ENCODE peak calls at places on chromosome 15, in six cellular contexts. Q is CD8-positive, alpha-beta memory T cell; R is IMR-90; W is A172; G is kidney tubule cell; F is NCI-H1092 treated with DMSO at 0.1 percent for 48 hours. N is an unnamed sample.
A peak's percentile ranks its signal among the peaks of the same experiment; 100 is the strongest.

GRCh38 chr15:38843736-38844590 is 279.3 kb upstream of the RASGRP1 start:
- DNase-seq in Q (no peak), R (peak; percentile 81), F (no peak), W (peak; percentile 72), G (peak; percentile 76), N (no peak)

GRCh38 chr15:36511594-36511993 is 67.8 kb upstream of the CDIN1 start:
- DNase-seq in G (no peak), W (no peak), R (no peak), Q (no peak), F (no peak), N (no peak)

GRCh38 chr15:69044899-69045298 is 30.4 kb downstream of the NOX5 start:
- DNase-seq in W (peak; percentile 71), G (peak; percentile 52), Q (no peak), F (no peak), R (peak; percentile 69), N (no peak)

GRCh38 chr15:68383161-68384074 is 48.5 kb downstream of the ITGA11 start:
- DNase-seq in F (peak; percentile 9), R (peak; percentile 31), Q (no peak), W (peak; percentile 57), G (peak; percentile 52), N (no peak)

GRCh38 chr15:37818152-37818677 is 116.2 kb upstream of the TMCO5A start:
- DNase-seq in R (no peak), W (no peak), Q (no peak), F (no peak), G (no peak), N (no peak)

GRCh38 chr15:68384451-68385239 is 47.3 kb downstream of the ITGA11 start:
- DNase-seq in G (peak; percentile 9), F (no peak), Q (no peak), R (peak; percentile 92), W (peak; percentile 91), N (no peak)

GRCh38 chr15:89812126-89812846 is 2.4 kb downstream of the ANPEP start:
- DNase-seq in W (peak; percentile 73), G (peak; percentile 33), F (no peak), R (no peak), Q (no peak), N (no peak)

GRCh38 chr15:92900712-92901052 is 558 bp downstream of the CHD2 start:
- DNase-seq in Q (no peak), R (no peak), F (no peak), W (peak; percentile 17), G (no peak), N (no peak)

GRCh38 chr15:92605225-92605944 is 50.2 kb downstream of the FAM174B start:
- DNase-seq in F (no peak), G (no peak), R (no peak), W (no peak), Q (no peak), N (no peak)

GRCh38 chr15:45456212-45457106 is 66.1 kb downstream of the SLC30A4 start:
- DNase-seq in W (peak; percentile 98), F (no peak), Q (peak; percentile 57), G (peak; percentile 99), R (peak; percentile 100), N (peak; percentile 70)

GRCh38 chr15:39365873-39366272 is 215.0 kb upstream of the THBS1 start:
- DNase-seq in R (no peak), F (no peak), W (no peak), G (no peak), Q (no peak), N (no peak)

GRCh38 chr15:73957785-73958184 is 31.5 kb downstream of the LOXL1 start:
- DNase-seq in F (no peak), W (no peak), R (no peak), G (no peak), Q (no peak), N (no peak)

GRCh38 chr15:47846911-47847310 is 129.6 kb downstream of the SEMA6D start:
- DNase-seq in F (no peak), R (no peak), G (no peak), Q (no peak), W (no peak), N (no peak)

GRCh38 chr15:24877174-24877573 is 77.6 kb upstream of the SNRPN start:
- DNase-seq in F (no peak), G (no peak), W (no peak), Q (no peak), R (peak; percentile 21), N (no peak)

GRCh38 chr15:73518876-73519594 is 76.1 kb downstream of the REC114 start:
- DNase-seq in Q (no peak), W (no peak), G (no peak), R (no peak), F (no peak), N (no peak)

GRCh38 chr15:84591815-84592214 is 9.0 kb upstream of the ZSCAN2 start:
- DNase-seq in R (no peak), W (no peak), Q (no peak), G (no peak), F (no peak), N (no peak)

GRCh38 chr15:35168464-35168863 is 83.4 kb upstream of the NANOGP8 start:
- DNase-seq in F (no peak), R (peak; percentile 90), W (peak; percentile 62), G (peak; percentile 15), Q (no peak), N (no peak)

GRCh38 chr15:99312228-99312627 is 60.9 kb downstream of the LRRC28 start:
- DNase-seq in G (no peak), R (no peak), Q (no peak), W (no peak), F (no peak), N (no peak)

GRCh38 chr15:40238927-40239591 is at the start of gene PAK6:
- DNase-seq in Q (peak; percentile 13), W (peak; percentile 67), F (peak; percentile 33), G (peak; percentile 91), R (peak; percentile 53), N (no peak)

GRCh38 chr15:27358751-27359434 is 387.9 kb downstream of the GABRG3 start:
- DNase-seq in G (peak; percentile 25), W (no peak), Q (no peak), R (no peak), F (peak; percentile 5), N (no peak)

N was measured in stimulated activated naive CD4-positive, alpha-beta T cell treated with Interleukin-2 at 50 U/mL for 16 hours.